ENCODE peak calls at places on chromosomes 5 and 9, in nine cellular contexts. One of them, this sample, is unnamed.

GRCh38 chr5:37075399-37075950 is 173.7 kb downstream of the CPLANE1 start:
- DNase-seq in ascending aorta: no peak
- DNase-seq in lower lobe of right lung: no peak
- DNase-seq in tibial artery: no peak
- DNase-seq in coronary artery: no peak
- DNase-seq in AG04449: no peak
- DNase-seq in MM.1S: no peak
- DNase-seq in WERI-Rb-1: no peak
- DNase-seq in HCT116: no peak
- DNase-seq in this sample: no peak

GRCh38 chr5:92353107-92354030 is 970.3 kb upstream of the ARRDC3 start:
- DNase-seq in ascending aorta: no peak
- DNase-seq in WERI-Rb-1: no peak
- DNase-seq in lower lobe of right lung: no peak
- DNase-seq in MM.1S: no peak
- DNase-seq in AG04449: peak
- DNase-seq in coronary artery: no peak
- DNase-seq in tibial artery: no peak
- DNase-seq in HCT116: no peak
- DNase-seq in this sample: no peak

GRCh38 chr5:65213921-65214525 is 267.7 kb downstream of the ADAMTS6 start:
- DNase-seq in MM.1S: no peak
- DNase-seq in HCT116: peak
- DNase-seq in coronary artery: no peak
- DNase-seq in tibial artery: no peak
- DNase-seq in lower lobe of right lung: no peak
- DNase-seq in WERI-Rb-1: peak
- DNase-seq in ascending aorta: no peak
- DNase-seq in AG04449: no peak
- DNase-seq in this sample: no peak

GRCh38 chr9:2749485-2749884 is 32.2 kb downstream of the KCNV2 start:
- DNase-seq in WERI-Rb-1: no peak
- DNase-seq in ascending aorta: no peak
- DNase-seq in lower lobe of right lung: no peak
- DNase-seq in MM.1S: no peak
- DNase-seq in coronary artery: no peak
- DNase-seq in tibial artery: no peak
- DNase-seq in AG04449: no peak
- DNase-seq in HCT116: no peak
- DNase-seq in this sample: no peak

GRCh38 chr5:170105643-170106611 is at the start of gene FOXI1:
- DNase-seq in tibial artery: no peak
- DNase-seq in HCT116: no peak
- DNase-seq in lower lobe of right lung: peak
- DNase-seq in coronary artery: peak
- DNase-seq in MM.1S: no peak
- DNase-seq in ascending aorta: peak
- DNase-seq in AG04449: no peak
- DNase-seq in WERI-Rb-1: no peak
- DNase-seq in this sample: no peak

GRCh38 chr9:20405086-20405485 is 217.2 kb downstream of the MLLT3 start:
- DNase-seq in ascending aorta: no peak
- DNase-seq in MM.1S: no peak
- DNase-seq in WERI-Rb-1: no peak
- DNase-seq in tibial artery: no peak
- DNase-seq in coronary artery: no peak
- DNase-seq in lower lobe of right lung: no peak
- DNase-seq in HCT116: no peak
- DNase-seq in AG04449: no peak
- DNase-seq in this sample: no peak

GRCh38 chr9:116669296-116669695 is 17.8 kb upstream of the TRIM32 start:
- DNase-seq in lower lobe of right lung: no peak
- DNase-seq in coronary artery: no peak
- DNase-seq in MM.1S: no peak
- DNase-seq in ascending aorta: no peak
- DNase-seq in AG04449: no peak
- DNase-seq in tibial artery: no peak
- DNase-seq in HCT116: no peak
- DNase-seq in WERI-Rb-1: no peak
- DNase-seq in this sample: no peak

GRCh38 chr9:129242971-129243561 is 65.0 kb upstream of the IER5L start:
- DNase-seq in coronary artery: no peak
- DNase-seq in tibial artery: peak
- DNase-seq in MM.1S: no peak
- DNase-seq in HCT116: no peak
- DNase-seq in AG04449: no peak
- DNase-seq in ascending aorta: no peak
- DNase-seq in lower lobe of right lung: peak
- DNase-seq in WERI-Rb-1: peak
- DNase-seq in this sample: no peak

GRCh38 chr5:5276471-5276870 is 136.3 kb downstream of the ADAMTS16 start:
- DNase-seq in AG04449: no peak
- DNase-seq in ascending aorta: no peak
- DNase-seq in tibial artery: no peak
- DNase-seq in MM.1S: no peak
- DNase-seq in WERI-Rb-1: no peak
- DNase-seq in coronary artery: no peak
- DNase-seq in lower lobe of right lung: no peak
- DNase-seq in HCT116: no peak
- DNase-seq in this sample: no peak

GRCh38 chr9:125548141-125548540 is 158.9 kb downstream of the MAPKAP1 start:
- DNase-seq in tibial artery: no peak
- DNase-seq in lower lobe of right lung: no peak
- DNase-seq in WERI-Rb-1: no peak
- DNase-seq in coronary artery: no peak
- DNase-seq in HCT116: no peak
- DNase-seq in AG04449: no peak
- DNase-seq in MM.1S: no peak
- DNase-seq in ascending aorta: no peak
- DNase-seq in this sample: no peak

GRCh38 chr9:89684912-89685636 is 80.3 kb downstream of the GADD45G start:
- DNase-seq in tibial artery: peak
- DNase-seq in ascending aorta: peak
- DNase-seq in lower lobe of right lung: no peak
- DNase-seq in AG04449: no peak
- DNase-seq in coronary artery: peak
- DNase-seq in WERI-Rb-1: no peak
- DNase-seq in HCT116: no peak
- DNase-seq in MM.1S: no peak
- DNase-seq in this sample: no peak

GRCh38 chr5:100595152-100595811 is 60.1 kb downstream of the FAM174A start:
- DNase-seq in AG04449: peak
- DNase-seq in MM.1S: no peak
- DNase-seq in coronary artery: no peak
- DNase-seq in tibial artery: peak
- DNase-seq in ascending aorta: peak
- DNase-seq in lower lobe of right lung: peak
- DNase-seq in HCT116: no peak
- DNase-seq in WERI-Rb-1: no peak
- DNase-seq in this sample: peak

GRCh38 chr5:72358925-72359324 is 38.8 kb downstream of the PTCD2 start:
- DNase-seq in MM.1S: no peak
- DNase-seq in tibial artery: no peak
- DNase-seq in AG04449: no peak
- DNase-seq in lower lobe of right lung: no peak
- DNase-seq in coronary artery: no peak
- DNase-seq in ascending aorta: no peak
- DNase-seq in WERI-Rb-1: no peak
- DNase-seq in HCT116: no peak
- DNase-seq in this sample: no peak

DNA sequence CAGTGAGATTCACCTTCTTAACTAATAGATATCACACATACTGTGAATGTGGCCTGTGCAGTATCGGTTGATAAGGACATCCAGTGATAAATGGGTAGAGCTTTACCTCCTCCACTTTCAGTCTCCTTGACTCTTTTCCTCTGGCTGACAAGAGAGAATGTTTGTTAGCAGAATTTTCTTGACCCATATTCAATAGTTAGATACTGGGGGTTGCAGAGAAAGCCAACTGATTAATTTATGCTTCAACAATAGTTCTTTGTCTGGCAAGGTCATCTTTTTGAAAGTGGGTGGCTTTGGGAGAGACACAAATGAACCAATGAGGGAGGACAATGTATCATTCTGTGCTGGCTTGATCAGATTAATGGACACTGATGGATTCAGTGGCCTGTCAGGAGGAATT is 30.3 kb downstream of the TTC23L start:
- DNase-seq in MM.1S: no peak
- DNase-seq in HCT116: no peak
- DNase-seq in lower lobe of right lung: no peak
- DNase-seq in coronary artery: no peak
- DNase-seq in ascending aorta: no peak
- DNase-seq in AG04449: no peak
- DNase-seq in tibial artery: no peak
- DNase-seq in WERI-Rb-1: no peak
- DNase-seq in this sample: no peak
- TF ChIP-seq CTCF in MM.1S: no peak
- TF ChIP-seq CTCF in HCT116: no peak
- TF ChIP-seq CTCF in lower lobe of right lung: no peak
- TF ChIP-seq CTCF in coronary artery: no peak
- TF ChIP-seq CTCF in ascending aorta: no peak
- TF ChIP-seq CTCF in AG04449: no peak
- TF ChIP-seq CTCF in tibial artery: no peak
- TF ChIP-seq CTCF in WERI-Rb-1: no peak
- TF ChIP-seq CTCF in this sample: no peak

DNA sequence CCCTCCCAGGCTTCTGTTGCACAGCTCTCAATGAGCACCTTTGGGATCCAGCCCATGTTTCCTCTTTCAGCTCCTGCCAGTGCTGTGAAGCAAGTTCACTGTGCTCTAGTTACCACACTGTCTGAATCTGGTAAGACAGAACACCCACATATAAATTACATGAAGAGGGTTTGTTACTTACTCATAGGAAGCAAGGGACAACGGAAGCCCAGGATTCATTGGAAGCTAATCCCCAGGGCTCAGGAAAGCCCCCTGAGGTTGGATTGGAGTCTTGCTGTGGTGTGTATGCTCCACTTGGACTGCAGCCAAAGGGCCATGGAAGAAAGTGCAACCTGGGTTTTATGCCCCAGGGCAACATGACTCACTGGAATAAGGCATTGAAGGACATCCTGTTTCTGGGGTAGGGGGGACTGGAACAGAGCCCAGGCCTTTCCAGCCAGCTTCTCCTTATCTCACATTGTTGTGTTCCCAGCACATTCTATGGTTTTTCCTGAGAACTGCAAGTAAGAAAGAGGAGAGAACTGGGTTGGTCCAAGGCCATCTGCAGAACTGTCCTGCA is 15.6 kb upstream of the CLK4 start:
- DNase-seq in coronary artery: peak
- DNase-seq in MM.1S: no peak
- DNase-seq in tibial artery: no peak
- DNase-seq in ascending aorta: peak
- DNase-seq in lower lobe of right lung: no peak
- DNase-seq in AG04449: peak
- DNase-seq in HCT116: no peak
- DNase-seq in WERI-Rb-1: no peak
- DNase-seq in this sample: peak
- H3K4me3 ChIP-seq in coronary artery: no peak
- H3K4me3 ChIP-seq in MM.1S: no peak
- H3K4me3 ChIP-seq in tibial artery: no peak
- H3K4me3 ChIP-seq in ascending aorta: no peak
- H3K4me3 ChIP-seq in lower lobe of right lung: no peak
- H3K4me3 ChIP-seq in AG04449: no peak
- H3K4me3 ChIP-seq in HCT116: no peak
- H3K4me3 ChIP-seq in WERI-Rb-1: no peak
- H3K4me3 ChIP-seq in this sample: no peak

GRCh38 chr9:98409637-98410173 is 154.3 kb upstream of the TBC1D2 start:
- DNase-seq in coronary artery: no peak
- DNase-seq in WERI-Rb-1: no peak
- DNase-seq in HCT116: no peak
- DNase-seq in MM.1S: no peak
- DNase-seq in AG04449: no peak
- DNase-seq in lower lobe of right lung: no peak
- DNase-seq in tibial artery: no peak
- DNase-seq in ascending aorta: no peak
- DNase-seq in this sample: no peak

GRCh38 chr9:98406469-98406868 is 151.0 kb upstream of the TBC1D2 start:
- DNase-seq in coronary artery: no peak
- DNase-seq in HCT116: no peak
- DNase-seq in tibial artery: no peak
- DNase-seq in ascending aorta: no peak
- DNase-seq in MM.1S: no peak
- DNase-seq in WERI-Rb-1: no peak
- DNase-seq in AG04449: no peak
- DNase-seq in lower lobe of right lung: no peak
- DNase-seq in this sample: no peak

GRCh38 chr9:98411981-98412561 is 156.6 kb upstream of the TBC1D2 start:
- DNase-seq in lower lobe of right lung: no peak
- DNase-seq in HCT116: no peak
- DNase-seq in coronary artery: no peak
- DNase-seq in tibial artery: no peak
- DNase-seq in MM.1S: no peak
- DNase-seq in ascending aorta: no peak
- DNase-seq in WERI-Rb-1: no peak
- DNase-seq in AG04449: no peak
- DNase-seq in this sample: no peak

GRCh38 chr9:98415782-98416181 is 160.3 kb upstream of the TBC1D2 start:
- DNase-seq in lower lobe of right lung: no peak
- DNase-seq in WERI-Rb-1: no peak
- DNase-seq in tibial artery: no peak
- DNase-seq in MM.1S: no peak
- DNase-seq in HCT116: no peak
- DNase-seq in ascending aorta: no peak
- DNase-seq in coronary artery: no peak
- DNase-seq in AG04449: no peak
- DNase-seq in this sample: no peak

DNA sequence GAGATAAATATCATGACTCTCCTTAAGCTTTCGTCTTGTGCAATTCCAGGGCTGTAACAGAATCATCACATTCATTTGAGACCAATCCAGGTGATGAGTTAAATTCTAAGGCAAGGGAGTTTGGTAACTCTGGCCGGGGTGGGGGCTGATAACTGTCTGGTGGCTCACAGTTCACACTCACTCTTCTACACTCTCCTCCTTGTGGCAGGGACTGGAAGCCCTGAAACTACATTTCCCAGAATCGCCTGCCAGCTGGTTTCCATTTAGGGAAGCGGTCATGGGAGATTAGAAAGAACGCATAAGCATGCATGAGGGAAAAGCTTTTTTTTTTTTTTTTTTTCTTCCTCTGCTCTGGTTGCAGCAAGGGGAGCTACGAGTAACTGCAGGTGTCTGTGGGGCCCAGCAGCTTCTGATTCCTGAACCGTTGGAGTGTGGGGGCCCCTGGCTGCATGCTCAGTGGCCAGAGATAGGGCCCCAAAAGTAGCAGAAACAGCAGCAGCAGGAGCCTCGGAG is 154.8 kb upstream of the TBC1D2 start:
- DNase-seq in MM.1S: no peak
- DNase-seq in coronary artery: no peak
- DNase-seq in HCT116: no peak
- DNase-seq in tibial artery: no peak
- DNase-seq in AG04449: peak
- DNase-seq in ascending aorta: no peak
- DNase-seq in WERI-Rb-1: peak
- DNase-seq in lower lobe of right lung: no peak
- DNase-seq in this sample: peak
- TF ChIP-seq CTCF in MM.1S: no peak
- TF ChIP-seq CTCF in coronary artery: no peak
- TF ChIP-seq CTCF in HCT116: no peak
- TF ChIP-seq CTCF in tibial artery: no peak
- TF ChIP-seq CTCF in AG04449: peak
- TF ChIP-seq CTCF in ascending aorta: no peak
- TF ChIP-seq CTCF in WERI-Rb-1: peak
- TF ChIP-seq CTCF in lower lobe of right lung: peak
- TF ChIP-seq CTCF in this sample: peak

GRCh38 chr9:95327239-95327865 is 9.8 kb upstream of the FANCC start:
- DNase-seq in ascending aorta: no peak
- DNase-seq in MM.1S: no peak
- DNase-seq in lower lobe of right lung: no peak
- DNase-seq in tibial artery: no peak
- DNase-seq in WERI-Rb-1: no peak
- DNase-seq in AG04449: no peak
- DNase-seq in HCT116: no peak
- DNase-seq in coronary artery: no peak
- DNase-seq in this sample: no peak
- H3K4me3 ChIP-seq in ascending aorta: no peak
- H3K4me3 ChIP-seq in MM.1S: no peak
- H3K4me3 ChIP-seq in lower lobe of right lung: no peak
- H3K4me3 ChIP-seq in tibial artery: no peak
- H3K4me3 ChIP-seq in WERI-Rb-1: no peak
- H3K4me3 ChIP-seq in AG04449: no peak
- H3K4me3 ChIP-seq in HCT116: no peak
- H3K4me3 ChIP-seq in coronary artery: no peak
- H3K4me3 ChIP-seq in this sample: no peak